ENCODE peak calls at places on chromosomes 4 and X, in five cellular contexts. L, R, S, V and N are unnamed samples.

GRCh38 chr4:62912531-62912930 is 1496.7 kb downstream of the TECRL start:
- DNase-seq in L (no peak), R (no peak), S (no peak), V (no peak), N (no peak)

GRCh38 chr4:68904786-68905185 is 46.8 kb downstream of the UGT2A3 start:
- DNase-seq in L (no peak), R (no peak), S (peak), V (no peak), N (no peak)

GRCh38 chr4:76199664-76200211 is 13.9 kb downstream of the SCARB2 start:
- DNase-seq in L (no peak), R (peak), S (peak), V (no peak), N (peak)

GRCh38 chr4:182644326-182645050 is 272.7 kb downstream of the DCTD start:
- DNase-seq in L (no peak), R (peak), S (no peak), V (no peak), N (no peak)

GRCh38 chrX:8067754-8068469 is 103.2 kb downstream of the VCX2 start:
- DNase-seq in L (no peak), R (peak), S (no peak), V (no peak), N (no peak)

GRCh38 chrX:37745354-37745753 is 34.5 kb upstream of the CYBB start:
- DNase-seq in L (peak), R (peak), S (peak), V (peak), N (peak)

GRCh38 chr4:168336837-168337549 is 18.4 kb upstream of the DDX60 start:
- DNase-seq in L (no peak), R (no peak), S (no peak), V (no peak), N (no peak)

GRCh38 chr4:114264877-114265291 is 285.4 kb upstream of the ARSJ start:
- DNase-seq in L (no peak), R (peak), S (no peak), V (no peak), N (no peak)

GRCh38 chrX:150152546-150152945 is 210.6 kb upstream of the MAMLD1 start:
- DNase-seq in L (no peak), R (no peak), S (no peak), V (no peak), N (no peak)

GRCh38 chr4:114043116-114043515 is 63.7 kb upstream of the ARSJ start:
- DNase-seq in L (no peak), R (peak), S (no peak), V (no peak), N (no peak)

GRCh38 chr4:1559896-1560650 is 124.0 kb downstream of the FAM53A start:
- DNase-seq in L (no peak), R (no peak), S (no peak), V (no peak), N (no peak)

GRCh38 chrX:114976321-114976720 is 41.1 kb downstream of the IL13RA2 start:
- DNase-seq in L (no peak), R (peak), S (no peak), V (no peak), N (no peak)

GRCh38 chrX:74656079-74656745 is 41.8 kb upstream of the RLIM start:
- DNase-seq in L (no peak), R (peak), S (no peak), V (no peak), N (no peak)

GRCh38 chr4:140296335-140296753 is 77.1 kb upstream of the SCOC start:
- DNase-seq in L (peak), R (peak), S (no peak), V (peak), N (peak)

GRCh38 chr4:157151711-157152110 is 68.8 kb upstream of the GRIA2 start:
- DNase-seq in L (no peak), R (no peak), S (no peak), V (no peak), N (no peak)

GRCh38 chr4:7394184-7394575 is 40.5 kb downstream of the PSAPL1 start:
- DNase-seq in L (no peak), R (no peak), S (peak), V (no peak), N (no peak)

GRCh38 chrX:129823115-129823514 is 20.6 kb downstream of the ZDHHC9 start:
- DNase-seq in L (peak), R (peak), S (no peak), V (no peak), N (peak)

GRCh38 chrX:56800801-56801200 is 71.8 kb downstream of the NBDY start:
- DNase-seq in L (no peak), R (no peak), S (no peak), V (no peak), N (no peak)

DNA sequence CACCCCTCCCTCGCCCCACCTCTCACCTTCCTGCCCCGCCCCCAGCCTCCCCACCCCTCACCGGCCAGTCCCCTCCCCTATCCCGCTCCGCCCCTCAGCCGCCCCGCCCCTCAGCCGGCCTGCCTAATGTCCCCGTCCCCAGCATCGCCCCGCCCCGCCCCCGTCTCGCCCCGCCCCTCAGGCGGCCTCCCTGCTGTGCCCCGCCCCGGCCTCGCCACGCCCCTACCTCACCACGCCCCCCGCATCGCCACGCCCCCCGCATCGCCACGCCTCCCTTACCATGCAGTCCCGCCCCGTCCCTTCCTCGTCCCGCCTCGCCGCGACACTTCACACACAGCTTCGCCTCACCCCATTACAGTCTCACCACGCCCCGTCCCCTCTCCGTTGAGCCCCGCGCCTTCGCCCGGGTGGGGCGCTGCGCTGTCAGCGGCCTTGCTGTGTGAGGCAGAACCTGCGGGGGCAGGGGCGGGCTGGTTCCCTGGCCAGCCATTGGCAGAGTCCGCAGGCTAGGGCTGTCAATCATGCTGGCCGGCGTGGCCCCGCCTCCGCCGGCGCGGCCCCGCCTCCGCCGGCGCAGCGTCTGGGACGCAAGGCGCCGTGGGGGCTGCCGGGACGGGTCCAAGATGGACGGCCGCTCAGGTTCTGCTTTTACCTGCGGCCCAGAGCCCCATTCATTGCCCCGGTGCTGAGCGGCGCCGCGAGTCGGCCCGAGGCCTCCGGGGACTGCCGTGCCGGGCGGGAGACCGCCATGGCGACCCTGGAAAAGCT is at the start of the genes HTT and HTT-AS:
- DNase-seq in L (peak), R (peak), S (peak), V (peak), N (peak)
- TF ChIP-seq POLR2A in L (peak), R (peak), S (peak), V (peak), N (peak)

DNA sequence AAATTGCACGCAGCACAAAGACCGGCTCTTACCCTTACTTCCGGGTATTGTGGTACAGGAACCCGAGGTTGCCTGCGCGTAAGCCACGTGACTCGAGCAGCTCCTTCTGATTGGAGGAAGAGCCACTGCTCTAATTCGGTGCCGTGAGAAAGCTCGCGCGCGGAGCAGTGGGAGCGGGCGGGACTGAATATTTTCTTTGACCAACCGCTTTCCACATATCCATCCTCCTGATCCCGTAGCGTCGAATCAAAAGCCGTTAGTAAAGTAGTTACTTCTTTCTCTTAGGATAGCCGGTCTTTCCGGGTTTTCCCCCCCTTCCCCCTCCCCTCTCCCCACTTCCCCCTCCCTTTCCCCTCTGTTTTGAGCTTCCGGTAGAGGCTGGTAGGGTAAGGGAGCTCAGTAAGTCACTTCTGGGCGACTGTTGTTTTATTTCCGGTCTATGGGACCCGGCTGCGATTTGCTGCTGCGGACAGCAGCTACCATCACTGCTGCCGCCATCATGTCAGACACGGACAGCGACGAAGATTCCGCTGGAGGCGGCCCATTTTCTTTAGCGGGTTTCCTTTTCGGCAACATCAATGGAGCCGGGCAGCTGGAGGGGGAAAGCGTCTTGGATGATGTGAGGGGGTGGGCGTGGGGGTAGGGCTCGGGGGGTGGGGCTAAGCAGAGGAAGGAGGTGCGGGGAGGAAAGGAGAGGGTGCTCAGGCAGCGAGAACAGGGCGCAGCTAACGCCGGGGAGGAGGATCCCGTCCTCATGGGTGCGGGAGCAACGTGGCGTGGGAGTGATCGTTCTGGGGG is at the start of gene TAF1:
- DNase-seq in L (peak), R (peak), S (peak), V (peak), N (peak)
- TF ChIP-seq POLR2A in L (peak), R (peak), S (no peak), V (peak), N (peak)

GRCh38 chrX:53093748-53094583 is at the start of gene KANTR:
- DNase-seq in L (peak), R (peak), S (peak), V (peak), N (peak)
- TF ChIP-seq POLR2A in L (peak), R (no peak), S (peak), V (peak), N (no peak)

GRCh38 chr4:24210332-24210902 is 320.6 kb upstream of the PPARGC1A start:
- DNase-seq in L (peak), R (peak), S (no peak), V (no peak), N (no peak)
- TF ChIP-seq POLR2A in L (no peak), R (no peak), S (no peak), V (no peak), N (no peak)

GRCh38 chr4:107826427-107826980 is 1.8 kb downstream of the SGMS2 start:
- DNase-seq in L (no peak), R (no peak), S (no peak), V (no peak), N (no peak)
- TF ChIP-seq POLR2A in L (no peak), R (no peak), S (peak), V (no peak), N (no peak)